ENCODE peak calls at places on chromosomes 5 and 9, in eight cellular contexts. E is lower lobe of right lung; G is aorta; J is cardiac muscle cell; B is CD8-positive, alpha-beta T cell; U is keratinocyte; T is brain microvascular endothelial cell; S is GM23248. Q is an unnamed sample.

GRCh38 chr5:17381926-17382325 is 116.1 kb upstream of the TAF11L2 start:
- DNase-seq in E (peak; percentile 78), G (peak; percentile 82), J (no peak), B (no peak), U (no peak), T (no peak), S (no peak), Q (peak; percentile 73)

GRCh38 chr9:114176601-114177295 is 21.4 kb downstream of the COL27A1 start:
- DNase-seq in E (no peak), G (no peak), J (no peak), B (no peak), U (no peak), T (no peak), S (peak; percentile 17), Q (no peak)

GRCh38 chr5:53343187-53343586 is 137.2 kb upstream of the FST start:
- DNase-seq in E (no peak), G (no peak), J (no peak), B (no peak), U (peak; percentile 92), T (peak; percentile 96), S (peak; percentile 97), Q (no peak)

GRCh38 chr9:33082135-33082534 is 5.7 kb upstream of the SMU1 start:
- DNase-seq in E (no peak), G (no peak), J (no peak), B (peak; percentile 22), U (no peak), T (no peak), S (no peak), Q (no peak)

GRCh38 chr9:12955510-12956163 is 180.8 kb downstream of the LURAP1L start:
- DNase-seq in E (no peak), G (no peak), J (no peak), B (no peak), U (no peak), T (no peak), S (no peak), Q (no peak)

GRCh38 chr9:3647652-3648051 is 121.9 kb upstream of the RFX3 start:
- DNase-seq in E (no peak), G (no peak), J (no peak), B (no peak), U (no peak), T (no peak), S (no peak), Q (no peak)

GRCh38 chr5:126403156-126403555 is 20.1 kb upstream of the GRAMD2B start:
- DNase-seq in E (no peak), G (no peak), J (no peak), B (no peak), U (no peak), T (no peak), S (peak; percentile 65), Q (no peak)

GRCh38 chr9:21408817-21409216 is at the start of gene IFNA8:
- DNase-seq in E (no peak), G (no peak), J (no peak), B (no peak), U (no peak), T (no peak), S (no peak), Q (no peak)

GRCh38 chr5:113337515-113338140 is 97.2 kb downstream of the TSSK1B start:
- DNase-seq in E (no peak), G (no peak), J (no peak), B (no peak), U (no peak), T (no peak), S (no peak), Q (no peak)

GRCh38 chr5:143134269-143134668 is 269.2 kb downstream of the NR3C1 start:
- DNase-seq in E (no peak), G (no peak), J (no peak), B (no peak), U (no peak), T (no peak), S (peak; percentile 11), Q (no peak)

DNA sequence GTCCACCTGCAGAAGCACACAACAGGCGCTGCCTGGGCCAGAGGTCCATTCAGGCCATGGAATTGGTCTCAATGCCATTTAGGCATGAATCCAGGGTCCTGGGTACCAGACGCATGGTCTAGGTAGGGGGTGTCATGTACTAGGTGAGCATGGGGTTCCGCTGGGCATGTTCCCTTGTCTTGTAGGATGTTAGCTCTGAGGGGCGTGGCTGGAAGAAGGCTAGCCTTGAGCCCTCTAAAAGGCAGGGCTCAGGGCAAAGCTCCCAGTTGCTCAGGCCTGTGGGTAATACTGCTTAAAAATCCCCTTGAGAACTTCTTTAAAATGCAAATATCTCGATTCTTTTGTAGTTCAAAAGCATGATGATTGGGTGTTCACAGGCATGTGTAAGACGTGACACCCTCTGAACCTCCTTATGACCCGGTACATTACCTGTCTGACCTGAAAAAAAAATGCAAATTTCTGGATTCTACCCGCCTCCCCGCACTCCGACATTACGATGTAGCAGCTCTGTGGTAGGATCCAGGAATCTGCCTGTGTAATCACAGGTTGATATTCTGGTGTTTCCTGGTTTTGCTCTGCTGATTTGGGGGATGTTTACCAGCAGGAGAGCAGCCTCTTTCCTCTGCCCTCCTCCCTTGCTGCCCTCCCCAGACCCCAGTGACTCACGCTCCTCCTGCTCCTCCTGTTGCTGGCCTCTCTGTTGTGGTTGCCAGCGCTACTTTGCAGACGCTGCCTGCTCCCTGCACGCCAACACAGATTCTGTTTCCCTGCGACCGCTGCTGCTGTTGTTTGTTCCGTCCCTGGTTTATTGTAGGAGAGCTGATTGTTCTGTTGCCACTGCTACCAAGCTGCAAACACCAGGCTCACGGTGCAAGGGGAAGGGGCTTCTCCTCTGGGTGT is 5.7 kb downstream of the TMC1 start:
- DNase-seq in E (peak; percentile 78), G (peak; percentile 86), J (peak; percentile 23), B (peak; percentile 75), U (no peak), T (peak; percentile 95), S (peak; percentile 98), Q (peak; percentile 83)
- H3K27ac ChIP-seq in E (peak overlapping the region; percentile 82), G (no peak overlapping the region), J (no peak overlapping the region), B (peak overlapping the region; percentile 43), U (peak overlapping the region; percentile 65), T (peak overlapping the region; percentile 89), S (peak overlapping the region; percentile 92), Q (peak overlapping the region; percentile 80)

GRCh38 chr9:97861148-97861475 is 8.1 kb downstream of the FOXE1 start:
- DNase-seq in E (no peak), G (no peak), J (no peak), B (no peak), U (no peak), T (no peak), S (no peak), Q (no peak)
- H3K27ac ChIP-seq in E (no peak overlapping the region), G (no peak overlapping the region), J (no peak overlapping the region), B (no peak overlapping the region), U (no peak overlapping the region), T (no peak overlapping the region), S (no peak overlapping the region), Q (no peak overlapping the region)

GRCh38 chr5:177233206-177233605 is 70.3 kb downstream of the RAB24 start:
- DNase-seq in E (no peak), G (no peak), J (peak; percentile 9), B (no peak), U (no peak), T (no peak), S (peak; percentile 77), Q (no peak)
- H3K27ac ChIP-seq in E (no peak overlapping the region), G (no peak overlapping the region), J (peak overlapping the region; percentile 0), B (no peak overlapping the region), U (peak overlapping the region; percentile 64), T (no peak overlapping the region), S (peak overlapping the region; percentile 89), Q (no peak overlapping the region)

GRCh38 chr5:176816043-176816745 is 5.8 kb downstream of the UNC5A start:
- DNase-seq in E (no peak), G (no peak), J (no peak), B (no peak), U (no peak), T (no peak), S (no peak), Q (no peak)

GRCh38 chr5:176814313-176814685 is 3.9 kb downstream of the UNC5A start:
- DNase-seq in E (no peak), G (no peak), J (no peak), B (no peak), U (no peak), T (no peak), S (no peak), Q (no peak)

GRCh38 chr5:176813587-176814312 is 3.4 kb downstream of the UNC5A start:
- DNase-seq in E (no peak), G (no peak), J (no peak), B (no peak), U (no peak), T (no peak), S (no peak), Q (no peak)

GRCh38 chr5:176816791-176817272 is 6.5 kb downstream of the UNC5A start:
- DNase-seq in E (no peak), G (no peak), J (peak; percentile 69), B (no peak), U (no peak), T (no peak), S (no peak), Q (no peak)

GRCh38 chr5:176814836-176815438 is 4.6 kb downstream of the UNC5A start:
- DNase-seq in E (no peak), G (no peak), J (no peak), B (no peak), U (no peak), T (no peak), S (no peak), Q (no peak)
- H3K27ac ChIP-seq in E (no peak overlapping the region), G (no peak overlapping the region), J (no peak overlapping the region), B (no peak overlapping the region), U (no peak overlapping the region), T (no peak overlapping the region), S (no peak overlapping the region), Q (no peak overlapping the region)

GRCh38 chr9:130991227-130992058 is 17.5 kb upstream of the LAMC3 start:
- DNase-seq in E (no peak), G (peak; percentile 20), J (no peak), B (no peak), U (no peak), T (no peak), S (no peak), Q (no peak)
- H3K27ac ChIP-seq in E (no peak overlapping the region), G (no peak overlapping the region), J (no peak overlapping the region), B (no peak overlapping the region), U (no peak overlapping the region), T (no peak overlapping the region), S (no peak overlapping the region), Q (no peak overlapping the region)

Q was measured in upper lobe of right lung.